ENCODE peak calls at places on chromosome 12, in four cellular contexts. T is nephron progenitor cell, C is kidney epithelial cell, P is WTC11. S is an unnamed sample.

GRCh38 chr12:124738636-124739467 is 124.8 kb downstream of the SCARB1 start:
- DNase-seq in T (peak), C (peak), P (no peak), S (no peak)

GRCh38 chr12:25557830-25558436 is 4.8 kb upstream of the LMNTD1 start:
- DNase-seq in T (no peak), C (no peak), P (peak), S (no peak)

GRCh38 chr12:4027412-4027811 is 154.2 kb upstream of the PARP11 start:
- DNase-seq in T (no peak), C (no peak), P (no peak), S (peak)

GRCh38 chr12:118013283-118013682 is 3.2 kb upstream of the RFC5 start:
- DNase-seq in T (no peak), C (no peak), P (no peak), S (no peak)

GRCh38 chr12:8953773-8954402 is 4.4 kb upstream of the M6PR start:
- DNase-seq in T (no peak), C (no peak), P (no peak), S (peak)

GRCh38 chr12:30010071-30011052 is 226.6 kb upstream of the TMTC1 start:
- DNase-seq in T (no peak), C (no peak), P (no peak), S (no peak)

GRCh38 chr12:46938071-46938678 is 112.4 kb upstream of the SLC38A4 start:
- DNase-seq in T (no peak), C (no peak), P (no peak), S (no peak)

GRCh38 chr12:48795550-48796455 is 6.9 kb upstream of the ADCY6 start:
- DNase-seq in T (peak), C (no peak), P (peak), S (peak)

GRCh38 chr12:13278249-13278787 is 81.8 kb downstream of the EMP1 start:
- DNase-seq in T (peak), C (peak), P (peak), S (peak)

GRCh38 chr12:15933751-15934150 is 22.6 kb downstream of the DERA start:
- DNase-seq in T (no peak), C (no peak), P (no peak), S (no peak)

GRCh38 chr12:15712160-15712559 is 77.0 kb downstream of the EPS8 start:
- DNase-seq in T (no peak), C (no peak), P (no peak), S (no peak)

GRCh38 chr12:29158364-29158763 is 9.3 kb downstream of the FAR2 start:
- DNase-seq in T (no peak), C (no peak), P (no peak), S (no peak)

GRCh38 chr12:50271724-50272247 is 11.5 kb downstream of the LIMA1 start:
- DNase-seq in T (no peak), C (no peak), P (no peak), S (no peak)

GRCh38 chr12:78128236-78128635 is 297.5 kb downstream of the NAV3 start:
- DNase-seq in T (no peak), C (no peak), P (no peak), S (no peak)

GRCh38 chr12:22083167-22083566 is 37.1 kb downstream of the CMAS start:
- DNase-seq in T (no peak), C (no peak), P (no peak), S (no peak)

GRCh38 chr12:117119592-117120198 is 20.5 kb upstream of the TESC start:
- DNase-seq in T (peak), C (no peak), P (peak), S (peak)

GRCh38 chr12:20257311-20257710 is 111.0 kb upstream of the PDE3A start:
- DNase-seq in T (no peak), C (no peak), P (no peak), S (no peak)

GRCh38 chr12:56160160-56160763 is 2.1 kb downstream of the MYL6 start:
- DNase-seq in T (no peak), C (no peak), P (no peak), S (peak)

GRCh38 chr12:48861111-48861510 is 4.6 kb downstream of the RND1 start:
- DNase-seq in T (no peak), C (no peak), P (no peak), S (no peak)

GRCh38 chr12:18361431-18361830 is 100.1 kb downstream of the PIK3C2G start:
- DNase-seq in T (no peak), C (no peak), P (no peak), S (no peak)

GRCh38 chr12:103801709-103802585 is 39.1 kb downstream of the NT5DC3 start:
- DNase-seq in T (no peak), C (peak), P (no peak), S (no peak)

GRCh38 chr12:29146201-29146600 is 2.9 kb upstream of the FAR2 start:
- DNase-seq in T (no peak), C (no peak), P (no peak), S (no peak)

GRCh38 chr12:40618621-40619020 is 73.6 kb upstream of the CNTN1 start:
- DNase-seq in T (no peak), C (no peak), P (no peak), S (no peak)

GRCh38 chr12:93243689-93244513 is 133.8 kb upstream of the NUDT4 start:
- DNase-seq in T (no peak), C (peak), P (no peak), S (peak)

GRCh38 chr12:22377731-22378496 is 43.4 kb upstream of the ST8SIA1 start:
- DNase-seq in T (no peak), C (no peak), P (no peak), S (no peak)

GRCh38 chr12:75759842-75760260 is 248.4 kb upstream of the KRR1 start:
- DNase-seq in T (no peak), C (no peak), P (no peak), S (no peak)

GRCh38 chr12:124006582-124007170 is 33.7 kb downstream of the ZNF664 start:
- DNase-seq in T (no peak), C (no peak), P (no peak), S (peak)

GRCh38 chr12:50550530-50551223 is 45.9 kb downstream of the DIP2B start:
- DNase-seq in T (no peak), C (no peak), P (no peak), S (no peak)

GRCh38 chr12:18683603-18684002 is 54.2 kb downstream of the PLCZ1 start:
- DNase-seq in T (no peak), C (no peak), P (no peak), S (no peak)

GRCh38 chr12:131736807-131737484 is 26.1 kb downstream of the SFSWAP start:
- DNase-seq in T (no peak), C (peak), P (no peak), S (no peak)

GRCh38 chr12:112107306-112107705 is 1.3 kb downstream of the NAA25 start:
- DNase-seq in T (no peak), C (no peak), P (no peak), S (no peak)

GRCh38 chr12:112103758-112104504 is 4.7 kb downstream of the NAA25 start:
- DNase-seq in T (no peak), C (no peak), P (no peak), S (no peak)

GRCh38 chr12:112102127-112102526 is 6.5 kb downstream of the NAA25 start:
- DNase-seq in T (no peak), C (no peak), P (no peak), S (no peak)

GRCh38 chr12:112107728-112108447 is 695 bp downstream of the NAA25 start:
- DNase-seq in T (peak), C (no peak), P (peak), S (no peak)

GRCh38 chr12:112105891-112106290 is 2.7 kb downstream of the NAA25 start:
- DNase-seq in T (no peak), C (no peak), P (no peak), S (no peak)
- TF ChIP-seq CTCF in T (no peak), C (no peak), P (no peak), S (no peak)

GRCh38 chr12:64077922-64078321 is 144.2 kb downstream of the KICS2 start:
- DNase-seq in T (no peak), C (no peak), P (no peak), S (no peak)

GRCh38 chr12:64072946-64073345 is 149.2 kb downstream of the KICS2 start:
- DNase-seq in T (no peak), C (no peak), P (no peak), S (no peak)
- TF ChIP-seq CTCF in T (no peak), C (no peak), P (no peak), S (no peak)

GRCh38 chr12:54004063-54004840 is 4.3 kb downstream of the HOXC9 start:
- DNase-seq in T (no peak), C (no peak), P (no peak), S (no peak)
- TF ChIP-seq CTCF in T (no peak), C (no peak), P (no peak), S (no peak)

GRCh38 chr12:1994429-1995143 is 9.7 kb downstream of the DCP1B start:
- DNase-seq in T (no peak), C (no peak), P (no peak), S (no peak)
- TF ChIP-seq CTCF in T (no peak), C (no peak), P (no peak), S (peak)

GRCh38 chr12:110576504-110576903 is 6.6 kb downstream of the PPTC7 start:
- DNase-seq in T (no peak), C (no peak), P (no peak), S (no peak)

GRCh38 chr12:110577717-110578521 is 5.2 kb downstream of the PPTC7 start:
- DNase-seq in T (no peak), C (no peak), P (no peak), S (no peak)

GRCh38 chr12:110578522-110579238 is 4.4 kb downstream of the PPTC7 start:
- DNase-seq in T (no peak), C (no peak), P (no peak), S (no peak)

GRCh38 chr12:110574044-110574443 is 9.1 kb downstream of the PPTC7 start:
- DNase-seq in T (no peak), C (no peak), P (no peak), S (no peak)

DNA sequence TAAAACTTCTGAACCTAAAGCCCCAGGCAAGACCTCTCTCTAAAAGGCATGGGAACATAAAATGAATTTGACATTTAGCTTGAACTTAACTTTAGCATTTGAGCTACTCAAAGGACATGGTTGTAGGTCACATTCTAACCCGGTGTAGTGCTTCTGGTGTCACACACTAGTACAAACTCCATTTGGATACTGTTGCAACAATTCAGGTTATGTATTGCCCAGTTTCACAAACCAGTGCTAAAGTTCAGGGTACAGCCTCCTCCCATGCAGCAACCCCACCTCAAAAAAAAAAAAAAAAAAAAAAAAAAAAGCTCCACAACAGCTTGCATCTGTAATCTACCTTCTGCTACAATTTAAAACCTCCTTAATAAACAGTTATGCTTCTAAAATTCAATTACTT is 7.8 kb downstream of the PPTC7 start:
- DNase-seq in T (no peak), C (no peak), P (no peak), S (no peak)
- TF ChIP-seq CTCF in T (no peak), C (no peak), P (no peak), S (no peak)

GRCh38 chr12:113896841-113897240 is 69.3 kb downstream of the RBM19 start:
- DNase-seq in T (no peak), C (no peak), P (no peak), S (no peak)
- TF ChIP-seq CTCF in T (no peak), C (no peak), P (no peak), S (no peak)

GRCh38 chr12:71755146-71755892 is 656 bp downstream of the RAB21 start:
- DNase-seq in T (no peak), C (peak), P (no peak), S (peak)
- TF ChIP-seq CTCF in T (no peak), C (peak), P (no peak), S (no peak)

GRCh38 chr12:72139411-72139810 is 132.8 kb upstream of the TRHDE start:
- DNase-seq in T (no peak), C (no peak), P (no peak), S (no peak)

GRCh38 chr12:72134934-72135333 is 137.2 kb upstream of the TRHDE start:
- DNase-seq in T (no peak), C (no peak), P (no peak), S (no peak)

GRCh38 chr12:72136792-72137191 is 135.4 kb upstream of the TRHDE start:
- DNase-seq in T (no peak), C (no peak), P (no peak), S (no peak)

DNA sequence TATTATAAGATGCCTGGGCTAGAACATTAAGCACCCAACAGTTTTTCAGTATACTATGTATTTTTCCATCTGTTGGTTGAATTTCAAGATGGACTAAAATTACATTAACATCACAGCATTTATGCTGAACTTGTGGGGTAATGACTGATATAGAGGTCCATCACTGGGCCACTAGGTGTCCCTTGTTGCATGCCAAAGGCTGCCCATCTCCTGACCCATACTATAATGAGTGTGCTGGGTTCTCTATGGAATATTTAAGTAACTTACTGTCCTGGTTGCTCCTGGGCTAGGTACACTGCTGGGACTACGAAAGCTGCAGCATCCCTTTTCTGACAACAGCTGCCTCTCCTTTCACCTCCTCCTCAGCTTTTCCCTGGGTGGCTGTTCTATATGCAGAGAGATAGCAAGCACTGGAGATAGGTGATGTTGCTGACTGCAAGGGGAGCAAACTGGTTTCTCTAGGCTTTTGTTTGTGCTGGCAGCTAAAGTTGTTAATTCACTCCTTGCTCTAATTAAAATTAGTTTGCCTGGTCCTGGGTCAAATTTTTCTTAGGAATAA is 138.6 kb upstream of the TRHDE start:
- DNase-seq in T (no peak), C (no peak), P (no peak), S (no peak)
- TF ChIP-seq CTCF in T (no peak), C (peak), P (no peak), S (no peak)

DNA sequence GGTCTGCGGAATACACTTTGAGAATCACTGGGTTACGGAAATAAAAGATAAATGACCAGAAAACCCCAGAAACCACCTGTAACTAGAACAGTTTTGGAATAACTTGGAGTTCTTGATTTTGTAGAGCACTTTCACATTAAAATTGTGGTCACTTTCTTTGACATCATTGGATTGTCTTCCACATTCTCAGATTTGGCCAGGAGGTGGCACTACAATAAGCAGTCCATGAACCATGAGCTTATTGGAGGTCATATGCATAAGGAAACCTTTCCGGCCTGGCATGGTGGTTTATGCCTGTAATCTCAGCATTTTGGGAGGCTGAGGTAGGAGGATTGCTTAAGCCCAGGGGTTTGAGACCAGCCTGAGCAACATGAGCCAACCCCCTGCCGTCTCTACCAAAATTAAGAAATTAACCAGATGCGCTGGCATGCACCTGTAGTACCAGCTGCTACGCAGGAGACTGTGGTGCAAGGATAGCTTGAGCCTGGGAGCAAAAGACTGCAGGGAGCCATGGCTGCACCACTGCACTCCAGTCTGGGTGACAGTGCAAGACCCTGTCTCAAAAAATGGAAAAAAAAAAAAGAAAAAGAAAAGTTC is 107.7 kb upstream of the CAND1 start:
- DNase-seq in T (peak), C (no peak), P (peak), S (peak)
- TF ChIP-seq CTCF in T (peak), C (peak), P (peak), S (peak)

S was measured in CD4-positive, alpha-beta T cell.